ENCODE peak calls at places on chromosomes 3 and 15, in nine cellular contexts. B is tibial nerve, M is PC-3, W is fibroblast of the aortic adventitia, T is neural progenitor cell, L is hepatocyte, X is HFF-Myc, K is GM13977, V is breast epithelium. A is an unnamed sample.

GRCh38 chr3:107988464-107989156 is 102.2 kb downstream of the CD47 start:
- DNase-seq in W (peak), M (peak), T (no peak), L (peak), K (no peak), X (peak), B (peak), V (no peak), A (no peak)

GRCh38 chr15:70259640-70260066 is 161.9 kb upstream of the TLE3 start:
- DNase-seq in T (peak), X (no peak), K (no peak), W (no peak), L (no peak), B (no peak), M (no peak), V (no peak), A (no peak)

GRCh38 chr3:186258968-186259367 is 103.1 kb downstream of the DGKG start:
- DNase-seq in X (no peak), K (no peak), M (no peak), W (no peak), T (peak), L (no peak), B (no peak), V (no peak), A (no peak)

GRCh38 chr3:59809750-59810444 is 760.1 kb upstream of the CFAP20DC start:
- DNase-seq in W (peak), V (no peak), K (peak), T (no peak), M (peak), X (peak), B (peak), L (peak), A (no peak)

GRCh38 chr3:88093266-88093665 is 34.2 kb downstream of the ZNF654 start:
- DNase-seq in V (no peak), W (no peak), B (no peak), K (no peak), M (no peak), X (no peak), L (no peak), T (no peak), A (no peak)

GRCh38 chr3:72152551-72153476 is 367.9 kb upstream of the PROK2 start:
- DNase-seq in W (peak), M (peak), L (peak), X (peak), T (no peak), B (peak), V (peak), K (no peak), A (no peak)

GRCh38 chr3:149151843-149152242 is 22.4 kb downstream of the HPS3 start:
- DNase-seq in L (no peak), V (no peak), B (no peak), K (no peak), M (peak), W (peak), T (no peak), X (no peak), A (peak)

GRCh38 chr15:77030928-77031375 is 36.0 kb downstream of the PSTPIP1 start:
- DNase-seq in X (no peak), V (peak), W (no peak), M (no peak), T (peak), K (no peak), B (no peak), L (no peak), A (no peak)

GRCh38 chr3:62131620-62132019 is 241.7 kb downstream of the FEZF2 start:
- DNase-seq in T (peak), W (peak), X (no peak), M (no peak), B (no peak), L (no peak), K (no peak), V (no peak), A (no peak)

GRCh38 chr3:161409069-161409468 is 37.8 kb upstream of the SPTSSB start:
- DNase-seq in V (no peak), L (peak), X (peak), M (peak), K (no peak), T (peak), B (peak), W (peak), A (peak)

GRCh38 chr3:135412475-135412874 is 553.1 kb upstream of the PPP2R3A start:
- DNase-seq in T (peak), V (no peak), M (no peak), L (no peak), X (no peak), W (no peak), K (no peak), B (no peak), A (no peak)

GRCh38 chr3:17808994-17809393 is 66.6 kb upstream of the TBC1D5 start:
- DNase-seq in B (no peak), L (no peak), X (no peak), T (no peak), W (peak), M (peak), V (no peak), K (no peak), A (no peak)

GRCh38 chr3:31176045-31176444 is 281.6 kb upstream of the GADL1 start:
- DNase-seq in K (no peak), L (no peak), M (no peak), V (no peak), X (no peak), W (no peak), T (no peak), B (no peak), A (no peak)

GRCh38 chr3:174986685-174987084 is 127.6 kb downstream of the NAALADL2 start:
- DNase-seq in X (no peak), M (peak), L (no peak), K (no peak), V (no peak), T (no peak), W (peak), B (no peak), A (no peak)

GRCh38 chr3:15796771-15797599 is 794 bp downstream of the ANKRD28 start:
- DNase-seq in K (no peak), T (peak), L (peak), X (peak), V (no peak), M (peak), W (peak), B (no peak), A (peak)

GRCh38 chr15:72846027-72846426 is 62.5 kb upstream of the ADPGK start:
- DNase-seq in W (peak), L (no peak), K (no peak), B (no peak), T (no peak), V (no peak), M (no peak), X (no peak), A (no peak)

GRCh38 chr3:24100694-24101402 is 155.8 kb downstream of the NR1D2 start:
- DNase-seq in L (peak), B (no peak), X (no peak), W (peak), K (no peak), V (no peak), T (no peak), M (no peak), A (no peak)

GRCh38 chr15:65476942-65477341 is 40.5 kb downstream of the DPP8 start:
- DNase-seq in W (peak), X (no peak), L (no peak), M (no peak), B (no peak), V (no peak), K (no peak), T (no peak), A (no peak)

GRCh38 chr3:14452676-14453367 is 50.4 kb downstream of the SLC6A6 start:
- DNase-seq in K (no peak), B (peak), T (no peak), W (peak), X (peak), L (peak), M (peak), V (peak), A (no peak)
- TF ChIP-seq CTCF in K (no peak), B (no peak), T (no peak), W (peak), X (peak), L (no peak), M (no peak), V (peak), A (no peak)

GRCh38 chr3:100311011-100311410 is 23.5 kb upstream of the NIT2 start:
- DNase-seq in W (no peak), L (no peak), T (no peak), M (no peak), B (no peak), V (no peak), K (no peak), X (no peak), A (no peak)

GRCh38 chr3:100319951-100320350 is 14.6 kb upstream of the NIT2 start:
- DNase-seq in X (no peak), B (no peak), L (no peak), K (no peak), T (no peak), W (no peak), M (no peak), V (no peak), A (no peak)

GRCh38 chr3:100317928-100318327 is 16.6 kb upstream of the NIT2 start:
- DNase-seq in L (no peak), X (no peak), M (no peak), T (no peak), W (no peak), V (no peak), B (no peak), K (peak), A (no peak)

GRCh38 chr3:100316656-100317069 is 17.9 kb upstream of the NIT2 start:
- DNase-seq in T (peak), B (peak), V (no peak), K (peak), W (peak), M (peak), X (peak), L (peak), A (peak)
- TF ChIP-seq CTCF in T (peak), B (peak), V (peak), K (peak), W (peak), M (peak), X (peak), L (peak), A (peak)

GRCh38 chr3:125602752-125603649 is 7.7 kb upstream of the OSBPL11 start:
- DNase-seq in M (peak), B (no peak), V (no peak), K (no peak), T (peak), L (no peak), X (no peak), W (peak), A (no peak)
- TF ChIP-seq CTCF in M (no peak), B (no peak), V (no peak), K (no peak), T (peak), L (no peak), X (no peak), W (peak), A (no peak)

DNA sequence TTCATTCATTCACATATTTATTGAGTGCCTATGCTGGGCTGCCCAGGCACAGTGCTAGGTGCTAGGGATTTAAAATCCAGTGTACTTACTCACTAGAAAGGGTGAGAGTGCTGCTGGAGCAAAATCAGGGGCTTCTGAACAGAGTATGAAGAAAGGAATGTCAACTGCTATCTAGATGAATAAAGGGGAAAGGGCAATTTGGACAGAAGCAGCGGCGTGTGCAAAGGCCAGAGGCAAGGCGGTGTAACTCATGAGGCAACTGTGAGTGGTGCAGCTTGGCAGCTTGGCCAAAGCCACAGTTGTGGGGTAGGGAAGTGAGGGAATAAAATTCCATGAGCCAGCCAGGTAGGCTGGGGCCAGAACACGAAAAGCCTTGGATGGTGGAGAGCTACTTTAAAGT is 76.7 kb downstream of the RAD18 start:
- DNase-seq in B (no peak), X (no peak), V (no peak), M (peak), T (no peak), K (no peak), L (no peak), W (peak), A (no peak)
- TF ChIP-seq CTCF in B (no peak), X (no peak), V (no peak), M (no peak), T (no peak), K (no peak), L (no peak), W (no peak), A (no peak)